ENCODE peak calls at places on chromosomes 12 and 14, in six cellular contexts. N is DMS79; D is amniotic stem cell; L is AG09309; X is C1 segment of cervical spinal cord; P is activated CD4-positive, alpha-beta T cell treated with anti-CD3 and anti-CD28 coated beads for 48 hours. Y is an unnamed sample.

GRCh38 chr12:60967128-60967527 is 1293.1 kb upstream of the USP15 start:
- DNase-seq in N (no peak), X (no peak), L (no peak), P (no peak), D (no peak), Y (no peak)

GRCh38 chr14:102474934-102475333 is 34.6 kb downstream of the ANKRD9 start:
- DNase-seq in L (no peak), N (peak), X (peak), P (no peak), D (no peak), Y (no peak)

GRCh38 chr12:2411011-2411410 is 358.2 kb downstream of the CACNA1C start:
- DNase-seq in N (no peak), D (no peak), L (no peak), P (no peak), X (no peak), Y (no peak)

GRCh38 chr12:79371226-79371625 is 319.5 kb downstream of the PAWR start:
- DNase-seq in N (no peak), X (no peak), D (no peak), P (no peak), L (no peak), Y (no peak)

GRCh38 chr14:94775082-94775874 is 5.4 kb upstream of the GSC start:
- DNase-seq in P (no peak), L (no peak), N (no peak), X (no peak), D (no peak), Y (peak)

GRCh38 chr14:92565718-92566115 is 52.1 kb downstream of the RIN3 start:
- DNase-seq in L (no peak), D (no peak), N (no peak), X (no peak), P (no peak), Y (no peak)

GRCh38 chr12:66279127-66279712 is 23.1 kb upstream of the HELB start:
- DNase-seq in D (no peak), N (no peak), L (no peak), X (no peak), P (peak), Y (peak)

GRCh38 chr12:1668833-1669543 is 21.9 kb upstream of the ADIPOR2 start:
- DNase-seq in D (no peak), X (no peak), N (no peak), L (no peak), P (no peak), Y (peak)

Y was measured in left kidney.